ENCODE peak calls at places on chromosomes 6 and 20, in ten cellular contexts. Q is BE2C; J is Peyer's patch; O is hepatocyte; V is H1; T is heart left ventricle; K is astrocyte; G is lung; M is right cardiac atrium; U is effector memory CD4-positive, alpha-beta T cell. H is an unnamed sample. For H3K4me1, the result is how much of the 10 kb centered on the place peaks cover.

GRCh38 chr6:150241751-150242150 is 98.9 kb downstream of the PPP1R14C start:
- DNase-seq in M (no peak), Q (no peak), K (no peak), V (no peak), O (no peak), T (no peak), J (no peak), G (no peak), U (no peak), H (no peak)

GRCh38 chr6:137028912-137029311 is 15.9 kb downstream of the IL20RA start:
- DNase-seq in O (no peak), G (no peak), T (no peak), M (no peak), U (no peak), K (no peak), V (no peak), J (no peak), Q (no peak), H (no peak)

GRCh38 chr20:32004963-32005362 is 5.3 kb upstream of the CCM2L start:
- DNase-seq in V (no peak), Q (no peak), J (no peak), U (no peak), M (no peak), K (no peak), G (no peak), T (no peak), O (no peak), H (no peak)

GRCh38 chr6:121998631-121999030 is 400.8 kb upstream of the HSF2 start:
- DNase-seq in K (no peak), U (no peak), Q (no peak), J (no peak), O (no peak), G (no peak), M (no peak), V (no peak), T (no peak), H (no peak)

GRCh38 chr6:62775427-62776022 is 435.7 kb upstream of the FKBP1C start:
- DNase-seq in G (no peak), O (peak), V (no peak), M (no peak), U (no peak), J (no peak), Q (no peak), K (no peak), T (no peak), H (no peak)

GRCh38 chr20:32040142-32040953 is 11.7 kb upstream of the HCK start:
- DNase-seq in O (no peak), G (peak), J (peak), Q (no peak), M (peak), V (no peak), U (no peak), T (peak), K (no peak), H (peak)

GRCh38 chr6:17395112-17395511 is 1.7 kb downstream of the CAP2 start:
- DNase-seq in Q (no peak), G (no peak), U (no peak), K (no peak), M (no peak), V (no peak), O (no peak), T (no peak), J (no peak), H (no peak)

GRCh38 chr20:29119141-29119540 is 2138.3 kb upstream of the DEFB115 start:
- DNase-seq in M (no peak), O (no peak), U (no peak), V (no peak), J (no peak), Q (no peak), K (no peak), G (no peak), T (no peak), H (no peak)

GRCh38 chr20:51379601-51380341 is 162.7 kb downstream of the NFATC2 start:
- DNase-seq in J (no peak), O (no peak), V (no peak), K (no peak), G (no peak), T (no peak), Q (no peak), M (no peak), U (no peak), H (no peak)

GRCh38 chr6:100446922-100447899 is 17.5 kb downstream of the SIM1 start:
- DNase-seq in Q (no peak), K (no peak), G (no peak), O (no peak), M (no peak), J (no peak), V (peak), U (no peak), T (no peak), H (no peak)

GRCh38 chr6:75204959-75205775 is 686 bp downstream of the COL12A1 start:
- DNase-seq in Q (no peak), K (peak), M (peak), U (no peak), T (peak), V (peak), J (peak), O (peak), G (peak), H (no peak)

GRCh38 chr20:36297656-36298055 is 8.5 kb upstream of the DLGAP4 start:
- DNase-seq in O (no peak), M (no peak), G (no peak), K (no peak), J (no peak), Q (no peak), V (no peak), U (no peak), T (no peak), H (no peak)

GRCh38 chr6:131861356-131861755 is 53.5 kb downstream of the ENPP1 start:
- DNase-seq in J (no peak), V (no peak), U (no peak), T (no peak), M (no peak), G (no peak), O (no peak), K (peak), Q (no peak), H (no peak)

GRCh38 chr6:107635058-107635515 is 145.2 kb downstream of the SOBP start:
- DNase-seq in M (no peak), U (no peak), V (no peak), J (no peak), Q (no peak), T (peak), G (no peak), O (no peak), K (no peak), H (no peak)

GRCh38 chr6:107638493-107638892 is 148.6 kb downstream of the SOBP start:
- DNase-seq in K (no peak), J (no peak), G (no peak), U (no peak), T (no peak), O (no peak), M (no peak), Q (no peak), V (no peak), H (no peak)

GRCh38 chr6:107636486-107636885 is 146.6 kb downstream of the SOBP start:
- DNase-seq in M (no peak), J (no peak), Q (no peak), G (no peak), T (no peak), U (no peak), K (no peak), V (no peak), O (no peak), H (no peak)

GRCh38 chr6:107637914-107638313 is 148.0 kb downstream of the SOBP start:
- DNase-seq in V (no peak), O (no peak), K (no peak), U (no peak), Q (no peak), J (no peak), M (no peak), G (no peak), T (no peak), H (no peak)

GRCh38 chr6:107637316-107637715 is 147.4 kb downstream of the SOBP start:
- DNase-seq in V (no peak), U (no peak), T (no peak), O (no peak), Q (no peak), J (no peak), K (no peak), M (no peak), G (no peak), H (no peak)
- H3K4me1 ChIP-seq in V (under half), U (under half), T (under half), O (under half), Q (under half), J (under half), K (under half), M (under half), G (under half), H (under half)

DNA sequence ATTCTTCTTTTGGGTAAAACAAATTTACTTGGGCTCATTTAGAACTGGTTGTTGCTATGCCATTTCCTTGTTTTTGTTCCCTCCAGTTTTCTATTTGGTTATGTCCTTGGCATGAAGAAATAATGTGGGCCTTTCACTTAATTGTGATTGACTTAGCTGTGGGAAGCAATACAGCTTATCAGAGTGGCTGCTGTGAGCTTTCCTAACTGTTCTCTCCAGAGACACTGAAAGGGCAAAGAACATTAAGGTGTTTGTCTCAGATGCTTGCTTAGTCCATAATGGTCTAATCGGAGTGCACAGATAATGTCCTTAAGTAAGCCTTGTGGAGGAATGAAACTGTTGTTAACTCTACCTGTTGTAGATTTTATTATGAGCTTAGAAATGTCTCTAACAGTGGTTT is 56.6 kb downstream of the SH3BGRL2 start:
- DNase-seq in M (no peak), Q (no peak), K (no peak), T (no peak), J (no peak), O (peak), G (no peak), V (no peak), U (no peak), H (no peak)
- H3K4me1 ChIP-seq in M (under half), Q (under half), K (under half), T (under half), J (under half), O (under half), G (under half), V (under half), U (under half), H (under half)

DNA sequence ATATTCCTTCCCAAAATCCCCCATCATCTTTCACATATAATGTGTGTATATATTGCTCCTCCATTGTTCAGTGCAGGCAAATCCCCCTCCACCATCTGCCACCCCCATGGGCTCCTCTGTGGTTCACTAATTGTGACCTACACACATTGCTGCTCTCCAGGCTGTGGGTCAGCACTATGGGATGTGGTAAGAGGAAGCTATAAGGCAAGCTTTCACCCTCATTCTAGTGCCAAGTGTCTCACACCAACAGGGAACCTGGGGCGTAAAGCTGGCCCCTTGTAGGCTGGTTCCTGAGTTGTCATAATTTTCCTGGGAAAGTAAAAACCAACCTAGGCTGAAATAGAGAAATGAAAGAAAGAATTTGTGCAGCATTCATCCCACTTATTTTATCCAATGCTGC is 16.8 kb downstream of the FKBP1A start:
- DNase-seq in G (no peak), T (no peak), O (no peak), U (no peak), V (peak), J (no peak), M (no peak), K (no peak), Q (no peak), H (no peak)
- H3K4me1 ChIP-seq in G (under half), T (half or more), O (under half), U (under half), V (under half), J (under half), M (under half), K (under half), Q (under half), H (under half)

GRCh38 chr20:47354388-47354709 is 2.1 kb downstream of the ZMYND8 start:
- DNase-seq in O (no peak), T (no peak), G (no peak), U (no peak), V (no peak), J (no peak), Q (no peak), M (no peak), K (no peak), H (no peak)
- H3K4me1 ChIP-seq in O (half or more), T (half or more), G (under half), U (half or more), V (half or more), J (under half), Q (under half), M (under half), K (half or more), H (half or more)

H was measured in adrenal gland.